ENCODE peak calls at places on chromosomes 3 and 15, in nine cellular contexts. V, O, I, S, D, Z, U, Q and N are unnamed samples.

GRCh38 chr15:55782901-55783300 is 39.9 kb upstream of the PRTG start:
- DNase-seq in V (no peak), I (no peak), Q (no peak), Z (no peak), D (no peak), O (no peak), U (no peak), S (no peak), N (no peak)

GRCh38 chr3:194080473-194080872 is 55.5 kb upstream of the HES1 start:
- DNase-seq in V (peak; percentile 31), U (no peak), O (no peak), S (no peak), Q (no peak), D (no peak), Z (no peak), I (no peak), N (no peak)

GRCh38 chr3:43747641-43748040 is 56.9 kb downstream of the ABHD5 start:
- DNase-seq in Z (no peak), S (no peak), O (no peak), Q (no peak), V (no peak), U (no peak), I (no peak), D (no peak), N (no peak)

GRCh38 chr15:98668566-98669308 is 20.4 kb downstream of the IGF1R start:
- DNase-seq in U (no peak), Q (no peak), S (no peak), V (no peak), D (no peak), O (no peak), Z (peak; percentile 24), I (peak; percentile 51), N (no peak)

GRCh38 chr3:64187065-64187959 is 38.0 kb downstream of the PRICKLE2 start:
- DNase-seq in U (peak; percentile 98), I (peak; percentile 85), S (peak; percentile 75), Z (peak; percentile 97), Q (peak; percentile 44), D (no peak), V (peak; percentile 90), O (no peak), N (peak; percentile 95)

GRCh38 chr3:38588276-38588971 is 61.1 kb downstream of the SCN5A start:
- DNase-seq in Z (no peak), I (peak; percentile 13), S (peak; percentile 65), V (no peak), D (no peak), O (no peak), U (no peak), Q (no peak), N (no peak)

GRCh38 chr15:72242775-72243370 is 11.9 kb upstream of the PKM start:
- DNase-seq in U (no peak), O (no peak), S (no peak), D (no peak), Q (no peak), V (no peak), Z (no peak), I (no peak), N (no peak)

GRCh38 chr3:139746481-139746880 is 68.7 kb upstream of the NMNAT3 start:
- DNase-seq in O (no peak), V (no peak), U (no peak), Z (no peak), D (no peak), Q (no peak), S (no peak), I (no peak), N (no peak)

GRCh38 chr15:63251701-63252100 is 25.7 kb upstream of the APH1B start:
- DNase-seq in Z (no peak), I (no peak), O (no peak), S (no peak), D (no peak), V (no peak), U (no peak), Q (no peak), N (no peak)

GRCh38 chr15:71048913-71049675 is 66.2 kb upstream of the THSD4 start:
- DNase-seq in O (no peak), U (peak; percentile 82), S (no peak), Z (peak; percentile 97), V (no peak), D (no peak), Q (no peak), I (no peak), N (peak; percentile 76)

GRCh38 chr15:31013863-31014607 is 22.6 kb upstream of the MTMR10 start:
- DNase-seq in D (no peak), Q (no peak), V (no peak), U (no peak), Z (no peak), O (no peak), S (no peak), I (no peak), N (no peak)

GRCh38 chr3:28986922-28987321 is 293.9 kb upstream of the RBMS3 start:
- DNase-seq in Q (no peak), D (no peak), Z (no peak), S (no peak), O (no peak), V (no peak), I (no peak), U (no peak), N (no peak)

GRCh38 chr3:28994161-28994905 is 286.5 kb upstream of the RBMS3 start:
- DNase-seq in D (no peak), I (no peak), Q (no peak), Z (no peak), S (no peak), U (no peak), O (no peak), V (no peak), N (no peak)

GRCh38 chr3:28989646-28990089 is 291.2 kb upstream of the RBMS3 start:
- DNase-seq in D (no peak), Q (no peak), V (no peak), Z (no peak), I (no peak), O (no peak), U (no peak), S (no peak), N (no peak)
- H3K4me3 ChIP-seq in D (no peak overlapping the region), Q (no peak overlapping the region), V (no peak overlapping the region), Z (no peak overlapping the region), I (no peak overlapping the region), O (no peak overlapping the region), U (no peak overlapping the region), S (no peak overlapping the region), N (no peak overlapping the region)

GRCh38 chr3:11371758-11372157 is 99.6 kb downstream of the ATG7 start:
- DNase-seq in U (no peak), I (no peak), S (no peak), V (peak; percentile 25), O (no peak), Z (no peak), D (no peak), Q (no peak), N (no peak)

GRCh38 chr3:11370961-11371360 is 98.8 kb downstream of the ATG7 start:
- DNase-seq in U (no peak), Z (no peak), V (no peak), D (no peak), I (no peak), Q (no peak), S (no peak), O (no peak), N (no peak)

GRCh38 chr3:11373645-11374044 is 101.4 kb downstream of the ATG7 start:
- DNase-seq in Q (no peak), I (no peak), U (no peak), O (no peak), V (no peak), S (no peak), Z (no peak), D (no peak), N (no peak)

GRCh38 chr3:11375333-11376076 is 103.3 kb downstream of the ATG7 start:
- DNase-seq in D (no peak), U (no peak), O (no peak), Q (no peak), S (no peak), I (no peak), Z (no peak), V (no peak), N (no peak)

GRCh38 chr3:11373235-11373634 is 101.0 kb downstream of the ATG7 start:
- DNase-seq in U (no peak), D (no peak), O (no peak), S (no peak), I (no peak), V (no peak), Q (no peak), Z (no peak), N (no peak)
- H3K4me3 ChIP-seq in U (no peak overlapping the region), D (no peak overlapping the region), O (no peak overlapping the region), S (no peak overlapping the region), I (no peak overlapping the region), V (no peak overlapping the region), Q (no peak overlapping the region), Z (no peak overlapping the region), N (no peak overlapping the region)

GRCh38 chr15:74276560-74276959 is 40.4 kb downstream of the CCDC33 start:
- DNase-seq in I (no peak), O (no peak), Z (no peak), D (no peak), U (no peak), V (no peak), S (no peak), Q (no peak), N (no peak)
- H3K4me3 ChIP-seq in I (no peak overlapping the region), O (no peak overlapping the region), Z (no peak overlapping the region), D (no peak overlapping the region), U (no peak overlapping the region), V (no peak overlapping the region), S (no peak overlapping the region), Q (no peak overlapping the region), N (no peak overlapping the region)

GRCh38 chr3:32686713-32687112 is 1.7 kb downstream of the CNOT10 start:
- DNase-seq in Q (no peak), V (no peak), O (no peak), S (no peak), D (no peak), I (no peak), U (no peak), Z (no peak), N (no peak)
- H3K4me3 ChIP-seq in Q (no peak overlapping the region), V (no peak overlapping the region), O (no peak overlapping the region), S (peak overlapping the region; percentile 96), D (peak overlapping the region; percentile 98), I (no peak overlapping the region), U (no peak overlapping the region), Z (peak overlapping the region; percentile 21), N (no peak overlapping the region)

GRCh38 chr3:160162440-160162839 is 62.8 kb upstream of the C3orf80 start:
- DNase-seq in U (no peak), S (no peak), O (no peak), Q (no peak), I (no peak), Z (no peak), V (no peak), D (no peak), N (no peak)
- H3K4me3 ChIP-seq in U (no peak overlapping the region), S (no peak overlapping the region), O (no peak overlapping the region), Q (no peak overlapping the region), I (no peak overlapping the region), Z (no peak overlapping the region), V (no peak overlapping the region), D (no peak overlapping the region), N (no peak overlapping the region)

GRCh38 chr3:185070491-185071335 is 82.1 kb downstream of the C3orf70 start:
- DNase-seq in U (no peak), Q (peak; percentile 72), V (peak; percentile 3), I (no peak), D (no peak), Z (peak; percentile 46), O (no peak), S (no peak), N (no peak)
- H3K4me3 ChIP-seq in U (no peak overlapping the region), Q (no peak overlapping the region), V (no peak overlapping the region), I (no peak overlapping the region), D (no peak overlapping the region), Z (no peak overlapping the region), O (no peak overlapping the region), S (no peak overlapping the region), N (no peak overlapping the region)

GRCh38 chr3:79041621-79042020 is 726.2 kb downstream of the ROBO1 start:
- DNase-seq in Q (no peak), Z (no peak), S (no peak), O (no peak), U (no peak), I (no peak), D (no peak), V (no peak), N (no peak)
- H3K4me3 ChIP-seq in Q (no peak overlapping the region), Z (no peak overlapping the region), S (no peak overlapping the region), O (no peak overlapping the region), U (no peak overlapping the region), I (no peak overlapping the region), D (no peak overlapping the region), V (no peak overlapping the region), N (no peak overlapping the region)